ENCODE peak calls at places on chromosomes 3 and 15, in seven cellular contexts. V is C1 segment of cervical spinal cord; J is T-cell; Y is CD8-positive, alpha-beta memory T cell; C is epithelial cell of proximal tubule; B is omental fat pad; E is activated T-cell treated with anti-CD3 and anti-CD28 coated beads for 24 hours. Z is an unnamed sample.

GRCh38 chr15:73991260-73991659 is 835 bp downstream of the STOML1 start:
- DNase-seq in C (no peak), E (no peak), B (no peak), J (no peak), Y (no peak), V (peak), Z (no peak)

GRCh38 chr15:80163217-80163616 is 10.4 kb downstream of the FAH start:
- DNase-seq in E (no peak), J (no peak), C (no peak), V (no peak), B (no peak), Y (no peak), Z (no peak)

GRCh38 chr3:16375891-16376290 is 110.9 kb downstream of the OXNAD1 start:
- DNase-seq in B (no peak), Y (no peak), C (no peak), J (no peak), E (no peak), V (no peak), Z (no peak)

GRCh38 chr15:70281811-70282307 is 184.1 kb upstream of the TLE3 start:
- DNase-seq in B (no peak), E (no peak), C (no peak), J (no peak), V (no peak), Y (no peak), Z (no peak)

GRCh38 chr15:35038655-35039534 is 46.2 kb downstream of the NANOGP8 start:
- DNase-seq in V (no peak), J (no peak), Y (no peak), B (no peak), C (no peak), E (no peak), Z (no peak)

GRCh38 chr3:37956353-37957184 is 34.0 kb upstream of the VILL start:
- DNase-seq in B (no peak), J (no peak), C (no peak), E (no peak), Y (no peak), V (no peak), Z (no peak)

GRCh38 chr3:172760406-172760805 is 9.9 kb downstream of the ECT2 start:
- DNase-seq in C (no peak), Y (no peak), B (no peak), V (no peak), E (no peak), J (no peak), Z (no peak)

GRCh38 chr15:63465104-63465503 is 39.3 kb upstream of the USP3 start:
- DNase-seq in V (no peak), C (no peak), J (no peak), B (no peak), E (no peak), Y (no peak), Z (no peak)

GRCh38 chr3:123158330-123158729 is 43.4 kb upstream of the SEC22A start:
- DNase-seq in Y (no peak), J (no peak), V (no peak), C (no peak), B (no peak), E (no peak), Z (no peak)

GRCh38 chr3:49906004-49906860 is 2.6 kb upstream of the MST1R start:
- DNase-seq in Y (peak), J (peak), E (peak), B (no peak), C (no peak), V (no peak), Z (peak)

GRCh38 chr3:15015456-15015855 is 49.7 kb downstream of the MRPS25 start:
- DNase-seq in B (no peak), E (no peak), V (no peak), J (no peak), C (no peak), Y (no peak), Z (no peak)

GRCh38 chr15:25106209-25106608 is 151.4 kb downstream of the SNRPN start:
- DNase-seq in B (no peak), J (no peak), E (no peak), C (no peak), Y (no peak), V (no peak), Z (no peak)

GRCh38 chr3:174408310-174408709 is 450.8 kb upstream of the NAALADL2 start:
- DNase-seq in J (no peak), B (no peak), C (no peak), E (no peak), V (no peak), Y (no peak), Z (no peak)

GRCh38 chr15:91469627-91470567 is 369.8 kb downstream of the SV2B start:
- DNase-seq in J (peak), E (peak), V (no peak), Y (peak), B (no peak), C (no peak), Z (peak)

GRCh38 chr3:122406198-122406597 is 9.7 kb downstream of the WDR5B start:
- DNase-seq in Y (no peak), V (no peak), C (no peak), J (no peak), E (no peak), B (no peak), Z (no peak)

GRCh38 chr15:91193059-91193715 is 93.1 kb downstream of the SV2B start:
- DNase-seq in Y (no peak), C (no peak), J (no peak), V (no peak), E (no peak), B (no peak), Z (no peak)

GRCh38 chr3:149936812-149937230 is 33.9 kb downstream of the PFN2 start:
- DNase-seq in C (no peak), Y (peak), V (peak), J (peak), E (peak), B (no peak), Z (peak)

GRCh38 chr3:172726370-172726769 is 15.5 kb upstream of the NCEH1 start:
- DNase-seq in B (no peak), Y (no peak), J (no peak), V (no peak), E (no peak), C (no peak), Z (no peak)

GRCh38 chr3:113557374-113557773 is 25.0 kb downstream of the SIDT1 start:
- DNase-seq in B (no peak), E (no peak), Y (no peak), V (no peak), C (peak), J (no peak), Z (no peak)

GRCh38 chr3:127785711-127786265 is 36.5 kb downstream of the MGLL start:
- DNase-seq in Y (no peak), J (no peak), B (no peak), C (no peak), E (no peak), V (no peak), Z (no peak)

GRCh38 chr3:185153861-185154629 is 1.2 kb upstream of the C3orf70 start:
- DNase-seq in V (peak), B (no peak), Y (no peak), J (no peak), C (no peak), E (no peak), Z (no peak)

GRCh38 chr15:80492409-80492808 is 88.2 kb downstream of the ARNT2 start:
- DNase-seq in J (no peak), V (no peak), E (no peak), Y (no peak), B (no peak), C (no peak), Z (no peak)

GRCh38 chr3:110293660-110294059 is 778.0 kb upstream of the NECTIN3 start:
- DNase-seq in Y (no peak), J (no peak), B (no peak), C (no peak), E (no peak), V (no peak), Z (no peak)

GRCh38 chr3:106086636-106087035 is 217.8 kb upstream of the CBLB start:
- DNase-seq in J (no peak), Y (no peak), E (no peak), V (no peak), C (peak), B (no peak), Z (no peak)

GRCh38 chr3:62287528-62287927 is 85.8 kb downstream of the FEZF2 start:
- DNase-seq in J (no peak), V (no peak), E (no peak), Y (no peak), B (no peak), C (no peak), Z (no peak)

GRCh38 chr15:92170897-92171296 is 222.8 kb upstream of the ST8SIA2 start:
- DNase-seq in B (no peak), C (no peak), J (no peak), Y (no peak), V (no peak), E (no peak), Z (no peak)

GRCh38 chr3:117706037-117706436 is 996.5 kb downstream of the TUSC7 start:
- DNase-seq in V (no peak), Y (no peak), C (no peak), B (no peak), E (no peak), J (no peak), Z (no peak)

GRCh38 chr15:62545392-62546227 is 380.5 kb upstream of the C2CD4B start:
- DNase-seq in J (no peak), V (peak), B (no peak), E (no peak), C (peak), Y (no peak), Z (no peak)

GRCh38 chr3:16053794-16054193 is 120.7 kb upstream of the GALNT15 start:
- DNase-seq in Y (no peak), J (no peak), E (no peak), V (no peak), C (no peak), B (no peak), Z (no peak)

GRCh38 chr3:49889296-49889695 is 14.4 kb downstream of the MST1R start:
- DNase-seq in J (no peak), Y (no peak), B (no peak), V (no peak), C (no peak), E (no peak), Z (no peak)

GRCh38 chr3:192861972-192862371 is 55.7 kb downstream of the MB21D2 start:
- DNase-seq in V (no peak), Y (no peak), E (no peak), J (no peak), C (no peak), B (no peak), Z (no peak)

GRCh38 chr3:185371683-185372082 is 8.7 kb downstream of the MAP3K13 start:
- DNase-seq in V (no peak), J (no peak), B (no peak), E (no peak), C (no peak), Y (no peak), Z (no peak)

GRCh38 chr3:55484191-55484644 is 2.9 kb downstream of the WNT5A start:
- DNase-seq in V (no peak), C (no peak), E (no peak), J (no peak), B (no peak), Y (no peak), Z (no peak)